ENCODE peak calls at places on chromosome 4, in four cellular contexts. A, R, N and P are unnamed samples.

GRCh38 chr4:64713256-64713840 is 304.1 kb upstream of the TECRL start:
- DNase-seq in A (peak; percentile 50), R (no peak), N (peak; percentile 11), P (no peak)

GRCh38 chr4:107265859-107266258 is 229.7 kb upstream of the DKK2 start:
- DNase-seq in A (no peak), R (no peak), N (no peak), P (no peak)

GRCh38 chr4:169791527-169792156 is 33.9 kb upstream of the HPF1 start:
- DNase-seq in A (peak; percentile 44), R (peak; percentile 67), N (peak; percentile 43), P (no peak)

GRCh38 chr4:117357422-117357821 is 272.0 kb upstream of the TRAM1L1 start:
- DNase-seq in A (no peak), R (no peak), N (no peak), P (no peak)

GRCh38 chr4:117001077-117001476 is 84.3 kb downstream of the TRAM1L1 start:
- DNase-seq in A (no peak), R (no peak), N (no peak), P (no peak)

GRCh38 chr4:34181311-34181808 is 2063.0 kb downstream of the ARAP2 start:
- DNase-seq in A (peak; percentile 97), R (no peak), N (peak; percentile 85), P (peak; percentile 85)

GRCh38 chr4:18686338-18687039 is 664.9 kb upstream of the LCORL start:
- DNase-seq in A (no peak), R (no peak), N (peak; percentile 9), P (no peak)

GRCh38 chr4:92566284-92566683 is 262.5 kb downstream of the GRID2 start:
- DNase-seq in A (no peak), R (no peak), N (no peak), P (no peak)

GRCh38 chr4:100486496-100486895 is 31.3 kb downstream of the EMCN start:
- DNase-seq in A (no peak), R (peak; percentile 60), N (no peak), P (no peak)

GRCh38 chr4:179415842-179416223 is 1973.6 kb upstream of the AGA start:
- DNase-seq in A (no peak), R (no peak), N (no peak), P (no peak)

GRCh38 chr4:55868691-55869090 is 15.2 kb downstream of the EXOC1 start:
- DNase-seq in A (no peak), R (no peak), N (no peak), P (no peak)

GRCh38 chr4:128596115-128596514 is 213.4 kb upstream of the JADE1 start:
- DNase-seq in A (no peak), R (no peak), N (no peak), P (no peak)

GRCh38 chr4:76562851-76563803 is 128.1 kb downstream of the SHROOM3 start:
- DNase-seq in A (peak; percentile 80), R (no peak), N (no peak), P (no peak)

GRCh38 chr4:39096847-39097246 is 34.8 kb downstream of the KLHL5 start:
- DNase-seq in A (no peak), R (no peak), N (no peak), P (no peak)

GRCh38 chr4:133584714-133585113 is 435.6 kb downstream of the PCDH10 start:
- DNase-seq in A (no peak), R (no peak), N (no peak), P (no peak)

GRCh38 chr4:51850294-51850693 is 7.3 kb downstream of the DCUN1D4 start:
- DNase-seq in A (no peak), R (no peak), N (no peak), P (no peak)

GRCh38 chr4:129113919-129114318 is 18.0 kb downstream of the C4orf33 start:
- DNase-seq in A (no peak), R (no peak), N (no peak), P (no peak)

GRCh38 chr4:118265312-118266144 is 87.3 kb downstream of the PRSS12 start:
- DNase-seq in A (no peak), R (peak; percentile 77), N (no peak), P (no peak)

GRCh38 chr4:15250021-15250441 is 177.8 kb upstream of the C1QTNF7 start:
- DNase-seq in A (no peak), R (no peak), N (no peak), P (no peak)

GRCh38 chr4:114187592-114187991 is 208.1 kb upstream of the ARSJ start:
- DNase-seq in A (no peak), R (no peak), N (no peak), P (no peak)

DNA sequence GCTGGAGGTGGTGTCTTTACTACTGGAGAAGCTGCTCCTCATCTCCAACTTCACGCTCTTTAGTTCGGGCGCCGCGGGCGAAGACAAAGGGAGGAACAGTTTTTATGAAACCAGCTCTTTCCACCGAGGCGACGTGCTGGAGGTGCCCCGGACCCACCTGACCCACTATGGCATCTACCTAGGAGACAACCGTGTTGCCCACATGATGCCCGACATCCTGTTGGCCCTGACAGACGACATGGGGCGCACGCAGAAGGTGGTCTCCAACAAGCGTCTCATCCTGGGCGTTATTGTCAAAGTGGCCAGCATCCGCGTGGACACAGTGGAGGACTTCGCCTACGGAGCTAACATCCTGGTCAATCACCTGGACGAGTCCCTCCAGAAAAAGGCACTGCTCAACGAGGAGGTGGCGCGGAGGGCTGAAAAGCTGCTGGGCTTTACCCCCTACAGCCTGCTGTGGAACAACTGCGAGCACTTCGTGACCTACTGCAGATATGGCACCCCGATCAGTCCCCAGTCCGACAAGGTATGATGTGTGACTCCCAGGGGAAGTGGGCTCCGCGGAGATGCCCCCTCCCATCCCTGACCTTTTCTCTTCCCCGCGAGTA is 645 bp downstream of the LRAT start:
- DNase-seq in A (no peak), R (peak; percentile 57), N (no peak), P (no peak)
- H3K4me3 ChIP-seq in A (peak overlapping the region; percentile 67), R (peak overlapping the region; percentile 60), N (peak overlapping the region; percentile 52), P (no peak overlapping the region)

GRCh38 chr4:932713-933070 is 432 bp downstream of the TMEM175 start:
- DNase-seq in A (no peak), R (no peak), N (no peak), P (no peak)

GRCh38 chr4:929970-930625 is 2.0 kb downstream of the GAK start:
- DNase-seq in A (peak; percentile 13), R (peak; percentile 29), N (no peak), P (no peak)

GRCh38 chr4:931194-931959 is 739 bp downstream of the GAK start:
- DNase-seq in A (peak; percentile 30), R (no peak), N (no peak), P (no peak)

GRCh38 chr4:930827-931193 is 1.3 kb downstream of the GAK start:
- DNase-seq in A (no peak), R (peak; percentile 22), N (no peak), P (no peak)

GRCh38 chr4:931960-932712 is at the start of the genes GAK and TMEM175:
- DNase-seq in A (peak; percentile 92), R (peak; percentile 100), N (peak; percentile 83), P (peak; percentile 51)
- TF ChIP-seq CTCF in A (no peak), R (no peak), N (peak; percentile 10), P (no peak)

GRCh38 chr4:109801099-109801789 is 555 bp downstream of the CFI start:
- DNase-seq in A (no peak), R (no peak), N (no peak), P (no peak)
- H3K4me3 ChIP-seq in A (no peak overlapping the region), R (peak overlapping the region; percentile 22), N (peak overlapping the region; percentile 49), P (no peak overlapping the region)

GRCh38 chr4:155974476-155974749 is 20.7 kb upstream of the CTSO start:
- DNase-seq in A (no peak), R (no peak), N (no peak), P (no peak)

GRCh38 chr4:155974957-155975356 is 21.3 kb upstream of the CTSO start:
- DNase-seq in A (no peak), R (no peak), N (no peak), P (no peak)

GRCh38 chr4:155973639-155974475 is 20.2 kb upstream of the CTSO start:
- DNase-seq in A (peak; percentile 30), R (no peak), N (peak; percentile 28), P (no peak)

GRCh38 chr4:155967098-155967497 is 13.4 kb upstream of the CTSO start:
- DNase-seq in A (peak; percentile 13), R (no peak), N (no peak), P (no peak)

DNA sequence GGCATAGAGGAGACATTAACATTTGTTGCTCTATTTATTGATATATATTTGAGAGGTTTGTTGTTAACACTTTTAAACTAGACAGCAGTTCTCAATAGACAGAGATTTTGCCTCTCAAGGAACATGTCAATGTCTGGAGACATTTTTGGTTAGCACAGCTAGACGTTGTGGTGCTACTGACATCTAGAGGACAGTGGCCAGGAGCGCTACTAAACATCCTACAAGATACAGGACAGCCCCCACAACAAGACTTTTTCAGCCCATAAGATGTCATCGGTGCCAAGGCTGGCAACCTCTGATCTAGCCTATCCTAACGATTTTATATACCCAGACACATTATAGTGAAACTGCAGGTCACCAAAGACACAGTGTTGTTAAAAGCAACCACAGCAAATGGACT is 18.4 kb upstream of the CTSO start:
- DNase-seq in A (peak; percentile 20), R (no peak), N (no peak), P (no peak)
- TF ChIP-seq CTCF in A (peak; percentile 25), R (no peak), N (peak; percentile 46), P (peak; percentile 36)

GRCh38 chr4:11426716-11427115 is 2.0 kb downstream of the HS3ST1 start:
- DNase-seq in A (peak; percentile 40), R (no peak), N (no peak), P (no peak)

GRCh38 chr4:11428161-11428700 is 463 bp downstream of the HS3ST1 start:
- DNase-seq in A (peak; percentile 47), R (no peak), N (no peak), P (no peak)

GRCh38 chr4:11427201-11427996 is 1.3 kb downstream of the HS3ST1 start:
- DNase-seq in A (no peak), R (peak; percentile 58), N (no peak), P (no peak)

GRCh38 chr4:11428701-11429571 is at the start of gene HS3ST1:
- DNase-seq in A (peak; percentile 78), R (peak; percentile 85), N (no peak), P (no peak)

GRCh38 chr4:11429646-11430045 is 952 bp upstream of the HS3ST1 start:
- DNase-seq in A (peak; percentile 41), R (no peak), N (no peak), P (no peak)
- H3K4me3 ChIP-seq in A (peak overlapping the region; percentile 67), R (peak overlapping the region; percentile 47), N (peak overlapping the region; percentile 59), P (no peak overlapping the region)